ENCODE peak calls at places on chromosome 7, in nine cellular contexts. J is tibial artery, A is skeletal muscle cell, Y is AG10803, Q is left ventricle myocardium inferior, I is HFF-Myc, O is adipocyte, D is brain microvascular endothelial cell, B is suprapubic skin. X is an unnamed sample.

GRCh38 chr7:128190051-128190640 is 50.9 kb upstream of the LEP start:
- DNase-seq in J (no peak), A (no peak), Y (no peak), Q (no peak), I (no peak), O (no peak), D (no peak), B (peak), X (no peak)

GRCh38 chr7:94511763-94512162 is 2.2 kb downstream of the CASD1 start:
- DNase-seq in J (no peak), A (no peak), Y (no peak), Q (no peak), I (no peak), O (no peak), D (peak), B (no peak), X (no peak)

GRCh38 chr7:120445276-120445675 is 172.3 kb downstream of the KCND2 start:
- DNase-seq in J (no peak), A (no peak), Y (no peak), Q (no peak), I (no peak), O (no peak), D (no peak), B (no peak), X (no peak)

GRCh38 chr7:126228356-126229061 is 1024.2 kb downstream of the GRM8 start:
- DNase-seq in J (no peak), A (no peak), Y (no peak), Q (no peak), I (no peak), O (no peak), D (no peak), B (no peak), X (no peak)

GRCh38 chr7:38506756-38507155 is 124.4 kb downstream of the AMPH start:
- DNase-seq in J (no peak), A (peak), Y (peak), Q (no peak), I (peak), O (peak), D (peak), B (no peak), X (peak)

GRCh38 chr7:132377703-132378584 is 198.3 kb downstream of the PLXNA4 start:
- DNase-seq in J (no peak), A (no peak), Y (no peak), Q (no peak), I (no peak), O (no peak), D (no peak), B (no peak), X (no peak)

GRCh38 chr7:129423700-129424410 is 10.4 kb upstream of the STRIP2 start:
- DNase-seq in J (no peak), A (no peak), Y (no peak), Q (no peak), I (no peak), O (no peak), D (no peak), B (no peak), X (peak)

GRCh38 chr7:95342642-95343252 is 18.4 kb upstream of the PON1 start:
- DNase-seq in J (no peak), A (no peak), Y (no peak), Q (no peak), I (peak), O (no peak), D (no peak), B (no peak), X (no peak)

GRCh38 chr7:100482728-100483100 is 1.0 kb upstream of the NYAP1 start:
- DNase-seq in J (no peak), A (no peak), Y (no peak), Q (no peak), I (no peak), O (no peak), D (no peak), B (no peak), X (no peak)

GRCh38 chr7:92639213-92639896 is 49.2 kb upstream of the FAM133B start:
- DNase-seq in J (no peak), A (no peak), Y (no peak), Q (no peak), I (no peak), O (no peak), D (no peak), B (no peak), X (no peak)

GRCh38 chr7:100220833-100221718 is 1.3 kb downstream of the PVRIG start:
- DNase-seq in J (no peak), A (no peak), Y (no peak), Q (no peak), I (no peak), O (no peak), D (no peak), B (no peak), X (no peak)

GRCh38 chr7:46649896-46650295 is 728.8 kb upstream of the IGFBP3 start:
- DNase-seq in J (no peak), A (no peak), Y (peak), Q (no peak), I (no peak), O (no peak), D (no peak), B (no peak), X (no peak)

GRCh38 chr7:1900847-1901246 is 230.8 kb downstream of the ELFN1 start:
- DNase-seq in J (no peak), A (no peak), Y (no peak), Q (no peak), I (no peak), O (no peak), D (no peak), B (no peak), X (no peak)

GRCh38 chr7:105306160-105306784 is 82.4 kb downstream of the SRPK2 start:
- DNase-seq in J (no peak), A (no peak), Y (no peak), Q (no peak), I (no peak), O (no peak), D (no peak), B (no peak), X (peak)

DNA sequence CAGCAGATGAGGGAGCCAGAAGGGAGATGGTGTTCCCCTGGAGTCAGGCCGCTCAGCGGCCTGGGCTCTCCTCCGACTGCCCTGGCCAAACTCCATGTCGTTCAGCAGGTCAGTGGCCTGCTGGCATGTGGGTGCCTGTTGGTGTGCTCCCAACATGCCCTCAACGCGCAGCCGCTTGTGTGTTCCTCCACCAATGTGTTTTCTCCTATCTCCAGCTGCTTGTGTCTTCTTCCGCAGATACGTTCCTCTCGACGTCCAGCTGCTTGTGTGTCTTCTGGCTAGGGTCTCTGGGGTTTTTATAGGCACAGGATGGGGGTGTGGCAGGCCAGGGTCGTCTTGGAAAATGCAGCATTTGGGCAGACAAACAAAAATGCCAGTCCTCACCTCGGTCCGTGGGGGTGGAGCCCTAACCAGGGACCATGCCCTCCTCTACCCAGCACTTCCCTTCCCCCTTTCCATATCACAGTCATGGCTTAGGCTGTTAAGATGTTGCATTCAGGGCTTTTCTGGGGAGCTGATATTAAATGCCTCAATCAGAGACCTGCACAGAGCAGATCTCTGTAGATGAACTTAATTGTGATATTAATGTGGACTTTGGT is 111.6 kb downstream of the TMEM178B start:
- DNase-seq in J (no peak), A (no peak), Y (no peak), Q (no peak), I (no peak), O (no peak), D (no peak), B (no peak), X (no peak)
- H3K4me3 ChIP-seq in J (no peak), A (no peak), Y (no peak), Q (no peak), I (no peak), O (no peak), D (no peak), B (no peak), X (no peak)

GRCh38 chr7:76294344-76295024 is 8.0 kb upstream of the HSPB1 start:
- DNase-seq in J (peak), A (peak), Y (peak), Q (peak), I (peak), O (peak), D (peak), B (peak), X (peak)
- H3K4me3 ChIP-seq in J (peak), A (peak), Y (peak), Q (peak), I (peak), O (peak), D (peak), B (peak), X (peak)

GRCh38 chr7:117323585-117323876 is 673 bp upstream of the WNT2 start:
- DNase-seq in J (no peak), A (no peak), Y (no peak), Q (no peak), I (no peak), O (no peak), D (peak), B (no peak), X (no peak)
- H3K4me3 ChIP-seq in J (peak), A (peak), Y (peak), Q (peak), I (peak), O (peak), D (peak), B (peak), X (peak)

DNA sequence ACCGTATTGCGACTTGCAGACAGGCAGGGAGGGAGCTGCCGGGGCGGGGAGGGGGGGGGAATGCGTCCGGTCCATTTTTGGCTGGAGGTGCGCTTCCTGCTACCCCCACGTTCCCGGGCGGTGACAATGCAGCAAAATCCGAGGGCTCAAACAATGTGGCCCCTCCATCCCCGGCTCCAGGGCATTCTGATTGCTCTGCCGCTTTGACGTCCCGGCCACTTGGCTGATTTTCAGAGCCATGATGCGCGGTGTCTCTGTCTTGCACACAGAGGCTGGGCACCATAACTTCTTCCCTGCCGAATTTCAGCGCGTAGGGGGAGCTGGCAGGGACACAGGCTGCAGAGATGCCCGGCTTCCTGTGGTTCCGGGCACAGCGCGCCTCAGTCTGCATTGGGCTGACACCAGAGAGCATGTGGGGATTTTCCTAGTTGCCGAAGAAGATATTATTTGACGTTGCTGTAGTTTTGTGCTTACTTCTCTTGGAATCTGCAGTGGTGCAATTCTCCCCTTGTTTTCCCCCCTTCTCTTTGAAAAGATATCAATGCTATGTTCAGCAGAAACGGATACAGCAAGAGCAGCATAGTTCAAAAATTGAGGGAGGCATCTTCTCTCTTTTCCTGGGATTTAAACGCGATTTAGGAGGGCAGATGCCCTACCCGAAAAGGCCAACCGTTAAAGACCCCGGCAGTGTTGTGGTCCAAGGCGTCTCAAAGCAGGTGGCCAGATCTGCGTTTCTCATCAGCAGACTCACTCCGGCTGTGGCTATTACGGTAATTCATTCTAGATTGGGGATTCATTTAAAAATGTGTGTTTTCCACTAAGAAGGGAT is 1.4 kb downstream of the HECW1 start:
- DNase-seq in J (no peak), A (no peak), Y (peak), Q (no peak), I (no peak), O (peak), D (no peak), B (no peak), X (no peak)
- H3K4me3 ChIP-seq in J (peak), A (peak), Y (peak), Q (peak), I (peak), O (peak), D (peak), B (peak), X (peak)

DNA sequence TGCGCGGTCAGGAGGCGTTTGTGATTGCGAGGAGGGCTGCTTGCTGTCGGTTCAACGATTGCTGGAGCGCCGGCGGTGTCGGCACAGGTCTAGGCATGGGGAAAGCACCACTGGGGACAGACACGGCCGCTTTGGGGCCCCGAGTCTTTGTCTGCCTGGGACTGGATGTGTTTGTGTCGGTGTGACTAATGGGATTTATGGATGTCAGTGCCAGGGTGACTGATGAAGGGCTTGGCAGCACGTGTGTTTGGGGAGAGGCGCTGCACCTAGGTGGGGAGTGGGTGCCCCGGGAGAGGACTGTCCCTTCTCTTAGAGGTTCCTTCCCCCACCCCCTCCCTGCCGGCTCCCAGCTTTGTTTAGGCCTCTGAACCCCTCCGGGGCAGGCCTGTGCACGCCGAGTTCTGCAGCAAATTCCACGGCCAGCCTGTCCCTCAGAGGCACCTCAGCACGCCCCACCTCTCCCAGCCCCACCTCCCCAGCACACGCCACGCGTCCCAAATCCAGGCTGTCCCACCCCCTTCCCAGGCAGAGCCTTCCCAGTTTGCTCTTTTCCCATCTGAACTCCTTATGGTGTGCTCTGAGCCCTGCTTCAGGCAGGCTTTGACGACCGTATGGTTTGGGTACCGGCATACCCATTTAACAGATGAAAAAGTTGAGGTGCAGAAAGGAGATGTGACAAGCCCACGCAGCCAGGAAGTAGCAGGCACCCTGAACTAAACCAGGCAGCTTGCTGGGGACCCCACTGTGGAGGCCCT is 6.4 kb upstream of the TNRC18 start:
- DNase-seq in J (peak), A (no peak), Y (peak), Q (peak), I (no peak), O (peak), D (no peak), B (no peak), X (no peak)
- H3K4me3 ChIP-seq in J (peak), A (peak), Y (peak), Q (peak), I (peak), O (peak), D (peak), B (peak), X (peak)

DNA sequence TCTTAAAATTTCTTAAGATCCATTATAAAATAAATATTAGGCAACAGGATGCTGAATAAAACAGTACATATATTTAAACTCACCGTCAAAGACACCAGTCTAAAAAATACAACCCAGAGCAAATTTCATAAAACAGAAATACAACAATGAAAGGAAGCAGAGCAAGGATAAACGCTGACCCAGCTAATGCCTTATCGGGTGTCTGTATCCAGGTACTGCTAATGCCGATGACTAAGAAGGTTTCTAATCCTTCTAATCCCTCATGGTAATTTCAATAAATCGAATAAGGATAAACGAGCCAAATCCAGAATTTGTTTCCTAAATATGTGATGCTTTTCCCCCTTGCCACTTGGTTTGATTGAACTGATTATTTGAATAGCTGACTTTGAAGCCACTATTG is 1.7 kb downstream of the HYCC1 start:
- DNase-seq in J (no peak), A (no peak), Y (no peak), Q (no peak), I (no peak), O (no peak), D (no peak), B (no peak), X (no peak)
- H3K4me3 ChIP-seq in J (peak), A (peak), Y (peak), Q (peak), I (peak), O (peak), D (peak), B (peak), X (peak)

DNA sequence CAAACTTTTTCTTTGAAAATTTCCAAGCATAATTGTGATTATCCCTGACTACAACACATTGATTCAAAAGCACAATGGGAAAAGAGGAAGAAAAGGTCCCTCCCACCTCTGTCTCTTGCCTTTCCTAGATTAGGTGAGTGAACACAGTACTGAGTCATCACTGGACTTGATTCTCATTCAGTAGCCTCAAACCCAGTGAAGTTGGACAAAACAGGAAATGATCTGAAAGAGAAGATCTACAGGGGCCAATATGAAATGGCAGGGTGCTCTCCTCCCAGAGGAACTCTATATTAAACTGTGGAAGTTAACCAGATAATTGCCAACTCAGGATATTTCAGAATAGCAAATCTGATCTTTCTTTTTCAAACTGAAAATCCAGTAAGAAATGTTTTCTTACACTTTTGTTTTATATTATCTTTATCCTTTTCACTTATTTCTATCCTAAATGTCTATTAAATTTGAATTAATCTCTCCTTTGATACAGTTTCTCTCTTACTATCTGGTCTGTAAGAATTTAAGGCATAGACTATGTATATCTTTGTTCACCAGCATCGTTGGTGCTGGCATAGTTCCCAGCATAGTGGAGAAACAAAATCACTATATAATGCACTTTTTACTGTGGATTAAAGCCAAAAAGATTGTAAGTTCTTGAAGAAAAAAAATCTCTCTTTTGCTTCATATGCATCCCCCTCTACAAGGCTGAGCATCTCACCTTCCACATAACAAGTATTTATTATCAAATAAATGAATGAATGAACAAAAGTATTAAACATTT is 41.4 kb upstream of the IKZF1 start:
- DNase-seq in J (no peak), A (no peak), Y (no peak), Q (no peak), I (no peak), O (no peak), D (no peak), B (no peak), X (no peak)
- H3K4me3 ChIP-seq in J (no peak), A (no peak), Y (no peak), Q (no peak), I (no peak), O (no peak), D (no peak), B (no peak), X (no peak)

GRCh38 chr7:41701542-41701941 is 1.3 kb downstream of the INHBA start:
- DNase-seq in J (no peak), A (no peak), Y (no peak), Q (no peak), I (no peak), O (peak), D (no peak), B (no peak), X (no peak)
- H3K4me3 ChIP-seq in J (peak), A (peak), Y (peak), Q (peak), I (peak), O (peak), D (peak), B (peak), X (peak)

GRCh38 chr7:77202544-77202976 is 2.9 kb upstream of the FGL2 start:
- DNase-seq in J (no peak), A (no peak), Y (no peak), Q (no peak), I (no peak), O (no peak), D (no peak), B (no peak), X (no peak)
- H3K4me3 ChIP-seq in J (no peak), A (no peak), Y (no peak), Q (no peak), I (no peak), O (no peak), D (no peak), B (no peak), X (no peak)

DNA sequence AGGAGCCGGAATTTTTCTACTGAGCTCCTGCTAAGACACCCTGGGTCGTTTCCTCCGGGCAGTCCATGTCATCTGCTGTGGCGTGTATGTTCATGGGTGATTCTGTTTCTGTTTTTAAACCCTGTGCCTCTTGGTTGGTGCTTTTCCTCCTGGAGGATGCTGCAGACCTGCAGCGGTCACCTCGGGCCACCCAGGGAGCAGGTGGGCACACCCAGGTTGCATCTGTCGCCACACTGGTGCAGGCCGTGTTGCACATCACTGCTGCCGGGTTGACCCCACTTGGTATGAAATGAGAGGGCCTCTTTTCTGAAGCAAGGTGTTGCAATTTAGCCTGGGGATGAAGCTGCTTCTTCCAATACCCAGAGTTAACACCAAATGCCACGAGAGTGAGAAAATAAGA is 127.2 kb downstream of the CUX1 start:
- DNase-seq in J (no peak), A (no peak), Y (no peak), Q (no peak), I (no peak), O (no peak), D (no peak), B (no peak), X (no peak)
- H3K4me3 ChIP-seq in J (no peak), A (no peak), Y (no peak), Q (no peak), I (no peak), O (no peak), D (no peak), B (no peak), X (no peak)

X was measured in fibroblast of pulmonary artery.